ENCODE peak calls at places on chromosomes 6 and 20, in six cellular contexts. V is spleen, N is H1, M is GM12891, J is transverse colon, I is breast epithelium. F is an unnamed sample.
A peak's percentile ranks its signal among the peaks of the same experiment; 100 is the strongest.

GRCh38 chr6:142075516-142076101 is 57.1 kb upstream of the GJE1 start:
- DNase-seq in N (no peak), J (no peak), M (no peak), V (no peak), I (no peak), F (no peak)

GRCh38 chr6:27668442-27669275 is 195.8 kb upstream of the ZNF184 start:
- DNase-seq in J (peak; percentile 23), V (no peak), M (no peak), I (no peak), N (peak; percentile 95), F (no peak)

GRCh38 chr6:136969433-136969832 is 47.3 kb downstream of the SLC35D3 start:
- DNase-seq in J (peak; percentile 25), I (no peak), N (no peak), V (no peak), M (no peak), F (no peak)

GRCh38 chr20:31712564-31713311 is 9.9 kb downstream of the BCL2L1 start:
- DNase-seq in J (peak; percentile 82), I (peak; percentile 83), V (peak; percentile 6), M (no peak), N (peak; percentile 55), F (peak; percentile 92)

GRCh38 chr6:29577544-29577943 is 7.4 kb upstream of the OR2H2 start:
- DNase-seq in J (no peak), V (no peak), M (no peak), I (no peak), N (no peak), F (no peak)

GRCh38 chr20:32894711-32895355 is 36.1 kb downstream of the EFCAB8 start:
- DNase-seq in J (no peak), V (no peak), N (no peak), I (no peak), M (no peak), F (no peak)

GRCh38 chr20:11469795-11470495 is 447.7 kb upstream of the BTBD3 start:
- DNase-seq in I (no peak), N (no peak), V (no peak), M (no peak), J (no peak), F (no peak)

GRCh38 chr20:13741879-13742278 is 42.8 kb downstream of the ESF1 start:
- DNase-seq in M (no peak), I (no peak), V (no peak), J (no peak), N (no peak), F (no peak)

GRCh38 chr6:41073203-41073967 is 611 bp downstream of the NFYA start:
- DNase-seq in V (peak; percentile 97), J (peak; percentile 91), M (peak; percentile 30), I (peak; percentile 88), N (peak; percentile 85), F (peak; percentile 95)
- TF ChIP-seq POLR2A in V (peak; percentile 46), J (peak; percentile 78), M (peak; percentile 91), I (no peak), N (peak; percentile 82), F (peak; percentile 94)

GRCh38 chr6:56445818-56446217 is 196.9 kb downstream of the DST start:
- DNase-seq in I (no peak), N (no peak), V (no peak), J (no peak), M (no peak), F (no peak)

GRCh38 chr6:56448056-56448455 is 194.6 kb downstream of the DST start:
- DNase-seq in I (no peak), M (no peak), N (no peak), J (no peak), V (no peak), F (no peak)

GRCh38 chr6:56440551-56440981 is 193.2 kb upstream of the COL21A1 start:
- DNase-seq in I (no peak), V (no peak), J (no peak), M (no peak), N (no peak), F (no peak)

GRCh38 chr6:56450376-56450775 is 192.3 kb downstream of the DST start:
- DNase-seq in M (no peak), N (no peak), V (no peak), I (no peak), J (no peak), F (no peak)

DNA sequence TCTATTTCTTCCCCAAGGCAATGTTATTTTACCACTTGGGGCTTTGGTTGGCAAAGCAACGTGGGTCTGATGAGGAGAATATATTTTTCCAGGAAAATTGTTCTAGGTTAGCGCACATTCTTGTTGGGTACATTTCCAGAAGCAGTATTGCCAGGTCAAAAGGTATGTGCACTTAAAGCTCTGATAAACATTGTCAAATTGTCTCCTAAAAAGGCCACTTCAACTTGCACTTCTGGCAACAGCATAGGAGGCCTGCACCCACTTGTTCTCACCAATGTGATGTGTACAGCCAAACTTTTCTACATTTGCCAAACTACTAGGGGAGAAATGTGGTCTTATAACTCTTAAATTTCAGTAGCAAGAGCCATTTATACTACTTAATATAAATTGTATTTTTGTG is 197.5 kb upstream of the COL21A1 start:
- DNase-seq in M (no peak), J (no peak), I (no peak), V (no peak), N (no peak), F (no peak)
- TF ChIP-seq POLR2AphosphoS5 in M (no peak), J (no peak), I (no peak), V (no peak), N (no peak), F (no peak)

DNA sequence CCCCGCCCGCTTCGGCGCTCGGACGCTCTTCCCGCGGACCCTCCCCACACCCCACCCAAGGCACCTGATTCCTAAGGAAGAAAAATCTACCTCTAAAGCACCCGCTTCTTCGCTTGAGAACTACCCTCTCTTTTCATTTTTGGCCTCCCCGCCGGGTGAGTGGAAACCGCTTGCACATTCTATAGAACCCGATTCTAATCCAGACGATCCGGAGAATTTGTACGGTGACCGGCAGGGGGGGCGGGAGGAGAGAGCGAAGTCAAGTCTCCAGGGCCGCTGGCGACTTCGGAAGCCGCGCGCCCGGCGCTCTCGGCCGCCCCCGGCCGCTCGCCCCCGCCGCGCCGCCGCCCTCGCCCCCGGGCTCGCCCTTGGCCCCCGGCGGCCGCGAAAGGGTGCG is at the start of gene RBM24:
- DNase-seq in V (no peak), J (peak; percentile 82), I (peak; percentile 66), N (peak; percentile 82), M (peak; percentile 12), F (peak; percentile 84)
- TF ChIP-seq POLR2A in V (no peak), J (no peak), I (no peak), N (no peak), M (no peak), F (no peak)

GRCh38 chr6:73477407-73477806 is 15.9 kb downstream of the MTO1 start:
- DNase-seq in V (no peak), J (no peak), M (no peak), I (no peak), N (no peak), F (no peak)
- TF ChIP-seq POLR2AphosphoS5 in V (no peak), J (no peak), M (no peak), I (no peak), N (no peak), F (no peak)

F was measured in upper lobe of left lung.